ENCODE peak calls at places on chromosomes 6 and 20, in ten cellular contexts. One of them, this sample, is unnamed.

GRCh38 chr20:44409132-44409600 is 53.7 kb downstream of the HNF4A start:
- DNase-seq in CD8-positive, alpha-beta T cell: no peak
- DNase-seq in AG10803: peak
- DNase-seq in left ventricle myocardium inferior: no peak
- DNase-seq in pancreas: no peak
- DNase-seq in neural progenitor cell: no peak
- DNase-seq in HFF-Myc: no peak
- DNase-seq in psoas muscle: no peak
- DNase-seq in GM12864: no peak
- DNase-seq in astrocyte of the spinal cord: peak
- DNase-seq in this sample: peak

GRCh38 chr20:1820137-1821074 is 74.8 kb upstream of the SIRPA start:
- DNase-seq in psoas muscle: no peak
- DNase-seq in HFF-Myc: no peak
- DNase-seq in CD8-positive, alpha-beta T cell: no peak
- DNase-seq in astrocyte of the spinal cord: peak
- DNase-seq in left ventricle myocardium inferior: no peak
- DNase-seq in GM12864: no peak
- DNase-seq in AG10803: peak
- DNase-seq in pancreas: no peak
- DNase-seq in neural progenitor cell: no peak
- DNase-seq in this sample: peak

GRCh38 chr6:41344865-41345264 is 9.5 kb downstream of the NCR2 start:
- DNase-seq in AG10803: no peak
- DNase-seq in psoas muscle: no peak
- DNase-seq in astrocyte of the spinal cord: no peak
- DNase-seq in CD8-positive, alpha-beta T cell: peak
- DNase-seq in GM12864: no peak
- DNase-seq in neural progenitor cell: no peak
- DNase-seq in HFF-Myc: no peak
- DNase-seq in left ventricle myocardium inferior: no peak
- DNase-seq in pancreas: no peak
- DNase-seq in this sample: no peak

GRCh38 chr6:53523511-53524454 is 21.1 kb downstream of the GCLC start:
- DNase-seq in GM12864: no peak
- DNase-seq in CD8-positive, alpha-beta T cell: no peak
- DNase-seq in astrocyte of the spinal cord: no peak
- DNase-seq in neural progenitor cell: no peak
- DNase-seq in pancreas: no peak
- DNase-seq in HFF-Myc: no peak
- DNase-seq in psoas muscle: no peak
- DNase-seq in left ventricle myocardium inferior: no peak
- DNase-seq in AG10803: no peak
- DNase-seq in this sample: no peak

GRCh38 chr20:7193681-7194080 is 426.2 kb downstream of the BMP2 start:
- DNase-seq in HFF-Myc: no peak
- DNase-seq in pancreas: no peak
- DNase-seq in neural progenitor cell: no peak
- DNase-seq in AG10803: no peak
- DNase-seq in psoas muscle: no peak
- DNase-seq in GM12864: no peak
- DNase-seq in CD8-positive, alpha-beta T cell: no peak
- DNase-seq in astrocyte of the spinal cord: peak
- DNase-seq in left ventricle myocardium inferior: no peak
- DNase-seq in this sample: no peak

GRCh38 chr20:61535091-61535490 is 283.0 kb downstream of the CDH4 start:
- DNase-seq in GM12864: no peak
- DNase-seq in neural progenitor cell: no peak
- DNase-seq in left ventricle myocardium inferior: no peak
- DNase-seq in astrocyte of the spinal cord: no peak
- DNase-seq in psoas muscle: no peak
- DNase-seq in pancreas: no peak
- DNase-seq in HFF-Myc: no peak
- DNase-seq in AG10803: no peak
- DNase-seq in CD8-positive, alpha-beta T cell: no peak
- DNase-seq in this sample: no peak

GRCh38 chr6:142087950-142088857 is 44.5 kb upstream of the GJE1 start:
- DNase-seq in pancreas: peak
- DNase-seq in psoas muscle: peak
- DNase-seq in CD8-positive, alpha-beta T cell: no peak
- DNase-seq in astrocyte of the spinal cord: no peak
- DNase-seq in AG10803: no peak
- DNase-seq in left ventricle myocardium inferior: no peak
- DNase-seq in neural progenitor cell: peak
- DNase-seq in HFF-Myc: no peak
- DNase-seq in GM12864: no peak
- DNase-seq in this sample: no peak

GRCh38 chr6:83853178-83853967 is at the start of gene RIPPLY2:
- DNase-seq in left ventricle myocardium inferior: peak
- DNase-seq in CD8-positive, alpha-beta T cell: no peak
- DNase-seq in pancreas: peak
- DNase-seq in psoas muscle: no peak
- DNase-seq in neural progenitor cell: peak
- DNase-seq in HFF-Myc: no peak
- DNase-seq in GM12864: no peak
- DNase-seq in astrocyte of the spinal cord: peak
- DNase-seq in AG10803: peak
- DNase-seq in this sample: peak

GRCh38 chr6:153489479-153489878 is 358.4 kb upstream of the RGS17 start:
- DNase-seq in neural progenitor cell: no peak
- DNase-seq in psoas muscle: no peak
- DNase-seq in GM12864: no peak
- DNase-seq in pancreas: no peak
- DNase-seq in astrocyte of the spinal cord: no peak
- DNase-seq in CD8-positive, alpha-beta T cell: no peak
- DNase-seq in AG10803: no peak
- DNase-seq in HFF-Myc: no peak
- DNase-seq in left ventricle myocardium inferior: no peak
- DNase-seq in this sample: no peak

GRCh38 chr6:153488267-153488666 is 357.2 kb upstream of the RGS17 start:
- DNase-seq in astrocyte of the spinal cord: no peak
- DNase-seq in pancreas: no peak
- DNase-seq in GM12864: no peak
- DNase-seq in left ventricle myocardium inferior: no peak
- DNase-seq in neural progenitor cell: no peak
- DNase-seq in HFF-Myc: no peak
- DNase-seq in psoas muscle: no peak
- DNase-seq in CD8-positive, alpha-beta T cell: no peak
- DNase-seq in AG10803: no peak
- DNase-seq in this sample: no peak

GRCh38 chr6:153485072-153485471 is 354.0 kb upstream of the RGS17 start:
- DNase-seq in GM12864: no peak
- DNase-seq in AG10803: no peak
- DNase-seq in pancreas: no peak
- DNase-seq in HFF-Myc: no peak
- DNase-seq in psoas muscle: no peak
- DNase-seq in CD8-positive, alpha-beta T cell: no peak
- DNase-seq in left ventricle myocardium inferior: no peak
- DNase-seq in neural progenitor cell: no peak
- DNase-seq in astrocyte of the spinal cord: no peak
- DNase-seq in this sample: no peak

DNA sequence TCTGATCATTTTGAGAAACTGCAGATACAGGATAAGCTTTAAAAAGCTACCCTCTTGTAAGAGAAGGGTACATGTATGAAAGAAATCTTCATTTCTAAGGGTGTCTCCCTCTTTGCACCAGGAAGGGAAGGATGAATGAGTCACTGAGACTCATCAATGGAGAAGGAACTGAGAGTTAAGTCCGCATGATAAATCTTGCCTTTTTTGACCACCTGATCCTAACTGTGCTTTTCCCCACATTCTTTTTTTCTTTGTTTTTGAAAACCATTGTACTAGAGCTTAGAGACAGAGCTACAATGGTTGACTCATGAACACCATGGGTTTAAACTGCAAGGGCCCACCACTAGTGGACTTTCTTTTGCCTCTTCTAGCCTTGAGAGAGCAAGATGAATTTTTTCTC is 353.0 kb upstream of the RGS17 start:
- DNase-seq in AG10803: no peak
- DNase-seq in psoas muscle: no peak
- DNase-seq in pancreas: no peak
- DNase-seq in GM12864: no peak
- DNase-seq in astrocyte of the spinal cord: no peak
- DNase-seq in neural progenitor cell: peak
- DNase-seq in CD8-positive, alpha-beta T cell: no peak
- DNase-seq in left ventricle myocardium inferior: no peak
- DNase-seq in HFF-Myc: no peak
- DNase-seq in this sample: no peak
- TF ChIP-seq CTCF in AG10803: no peak
- TF ChIP-seq CTCF in psoas muscle: no peak
- TF ChIP-seq CTCF in pancreas: no peak
- TF ChIP-seq CTCF in GM12864: no peak
- TF ChIP-seq CTCF in astrocyte of the spinal cord: no peak
- TF ChIP-seq CTCF in neural progenitor cell: no peak
- TF ChIP-seq CTCF in CD8-positive, alpha-beta T cell: no peak
- TF ChIP-seq CTCF in left ventricle myocardium inferior: no peak
- TF ChIP-seq CTCF in HFF-Myc: no peak
- TF ChIP-seq CTCF in this sample: no peak

GRCh38 chr6:4870821-4871494 is 94.8 kb downstream of the CDYL start:
- DNase-seq in neural progenitor cell: no peak
- DNase-seq in GM12864: no peak
- DNase-seq in pancreas: no peak
- DNase-seq in left ventricle myocardium inferior: no peak
- DNase-seq in CD8-positive, alpha-beta T cell: no peak
- DNase-seq in HFF-Myc: peak
- DNase-seq in AG10803: peak
- DNase-seq in astrocyte of the spinal cord: peak
- DNase-seq in psoas muscle: no peak
- DNase-seq in this sample: peak

GRCh38 chr6:4873928-4874327 is 97.7 kb downstream of the CDYL start:
- DNase-seq in left ventricle myocardium inferior: no peak
- DNase-seq in GM12864: no peak
- DNase-seq in CD8-positive, alpha-beta T cell: no peak
- DNase-seq in psoas muscle: no peak
- DNase-seq in pancreas: no peak
- DNase-seq in HFF-Myc: no peak
- DNase-seq in neural progenitor cell: no peak
- DNase-seq in astrocyte of the spinal cord: no peak
- DNase-seq in AG10803: no peak
- DNase-seq in this sample: no peak

GRCh38 chr6:4872841-4873240 is 96.6 kb downstream of the CDYL start:
- DNase-seq in left ventricle myocardium inferior: no peak
- DNase-seq in GM12864: no peak
- DNase-seq in CD8-positive, alpha-beta T cell: no peak
- DNase-seq in pancreas: no peak
- DNase-seq in psoas muscle: no peak
- DNase-seq in neural progenitor cell: no peak
- DNase-seq in astrocyte of the spinal cord: peak
- DNase-seq in AG10803: no peak
- DNase-seq in HFF-Myc: no peak
- DNase-seq in this sample: no peak

DNA sequence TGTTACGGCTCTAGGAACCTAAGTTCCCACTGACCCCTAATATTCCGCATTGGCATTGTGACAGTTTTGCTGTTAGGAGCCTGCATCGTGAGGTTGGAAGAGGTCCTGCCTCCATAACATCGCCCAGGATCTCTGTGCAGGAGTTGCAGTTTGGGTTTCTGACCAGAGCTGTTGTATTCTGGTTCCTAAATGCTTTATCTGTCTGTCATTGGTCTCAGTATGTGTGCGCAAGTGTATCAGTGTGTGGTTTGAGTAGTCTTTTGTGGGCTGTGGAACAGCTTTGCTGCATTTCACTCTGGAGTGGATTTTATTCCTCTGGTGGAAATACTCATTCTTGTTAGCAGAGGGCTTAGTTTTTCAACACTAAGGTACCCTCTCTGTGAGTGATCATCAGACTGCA is 95.6 kb downstream of the CDYL start:
- DNase-seq in psoas muscle: no peak
- DNase-seq in neural progenitor cell: no peak
- DNase-seq in CD8-positive, alpha-beta T cell: no peak
- DNase-seq in AG10803: no peak
- DNase-seq in GM12864: no peak
- DNase-seq in HFF-Myc: no peak
- DNase-seq in pancreas: no peak
- DNase-seq in left ventricle myocardium inferior: no peak
- DNase-seq in astrocyte of the spinal cord: no peak
- DNase-seq in this sample: no peak
- H3K4me3 ChIP-seq in psoas muscle: no peak
- H3K4me3 ChIP-seq in neural progenitor cell: no peak
- H3K4me3 ChIP-seq in CD8-positive, alpha-beta T cell: no peak
- H3K4me3 ChIP-seq in AG10803: no peak
- H3K4me3 ChIP-seq in GM12864: no peak
- H3K4me3 ChIP-seq in HFF-Myc: no peak
- H3K4me3 ChIP-seq in pancreas: no peak
- H3K4me3 ChIP-seq in left ventricle myocardium inferior: no peak
- H3K4me3 ChIP-seq in astrocyte of the spinal cord: no peak
- H3K4me3 ChIP-seq in this sample: no peak

DNA sequence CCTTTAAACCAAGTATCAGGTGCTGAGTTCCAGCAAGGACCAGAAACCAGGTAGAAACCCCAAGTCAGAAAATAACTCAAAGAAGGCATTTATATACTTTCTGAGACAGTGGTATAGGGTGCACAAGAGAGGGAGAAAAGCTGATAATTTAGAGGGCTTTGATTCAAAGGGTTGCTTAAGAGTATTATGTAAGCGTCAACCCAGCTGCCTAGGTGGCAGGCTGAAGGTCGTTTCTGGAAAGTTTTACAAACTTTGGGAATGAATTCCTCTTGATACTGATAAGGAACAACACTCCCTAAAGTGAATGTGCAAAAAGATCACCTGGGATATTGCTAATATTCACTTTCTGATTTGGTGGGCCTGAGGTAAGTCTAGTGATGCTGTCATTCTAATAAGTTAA is 800.7 kb downstream of the MAFB start:
- DNase-seq in neural progenitor cell: no peak
- DNase-seq in psoas muscle: no peak
- DNase-seq in GM12864: no peak
- DNase-seq in left ventricle myocardium inferior: no peak
- DNase-seq in AG10803: no peak
- DNase-seq in HFF-Myc: no peak
- DNase-seq in astrocyte of the spinal cord: no peak
- DNase-seq in pancreas: no peak
- DNase-seq in CD8-positive, alpha-beta T cell: no peak
- DNase-seq in this sample: no peak
- TF ChIP-seq CTCF in neural progenitor cell: no peak
- TF ChIP-seq CTCF in psoas muscle: no peak
- TF ChIP-seq CTCF in GM12864: no peak
- TF ChIP-seq CTCF in left ventricle myocardium inferior: no peak
- TF ChIP-seq CTCF in AG10803: no peak
- TF ChIP-seq CTCF in HFF-Myc: no peak
- TF ChIP-seq CTCF in astrocyte of the spinal cord: no peak
- TF ChIP-seq CTCF in pancreas: no peak
- TF ChIP-seq CTCF in CD8-positive, alpha-beta T cell: no peak
- TF ChIP-seq CTCF in this sample: no peak

DNA sequence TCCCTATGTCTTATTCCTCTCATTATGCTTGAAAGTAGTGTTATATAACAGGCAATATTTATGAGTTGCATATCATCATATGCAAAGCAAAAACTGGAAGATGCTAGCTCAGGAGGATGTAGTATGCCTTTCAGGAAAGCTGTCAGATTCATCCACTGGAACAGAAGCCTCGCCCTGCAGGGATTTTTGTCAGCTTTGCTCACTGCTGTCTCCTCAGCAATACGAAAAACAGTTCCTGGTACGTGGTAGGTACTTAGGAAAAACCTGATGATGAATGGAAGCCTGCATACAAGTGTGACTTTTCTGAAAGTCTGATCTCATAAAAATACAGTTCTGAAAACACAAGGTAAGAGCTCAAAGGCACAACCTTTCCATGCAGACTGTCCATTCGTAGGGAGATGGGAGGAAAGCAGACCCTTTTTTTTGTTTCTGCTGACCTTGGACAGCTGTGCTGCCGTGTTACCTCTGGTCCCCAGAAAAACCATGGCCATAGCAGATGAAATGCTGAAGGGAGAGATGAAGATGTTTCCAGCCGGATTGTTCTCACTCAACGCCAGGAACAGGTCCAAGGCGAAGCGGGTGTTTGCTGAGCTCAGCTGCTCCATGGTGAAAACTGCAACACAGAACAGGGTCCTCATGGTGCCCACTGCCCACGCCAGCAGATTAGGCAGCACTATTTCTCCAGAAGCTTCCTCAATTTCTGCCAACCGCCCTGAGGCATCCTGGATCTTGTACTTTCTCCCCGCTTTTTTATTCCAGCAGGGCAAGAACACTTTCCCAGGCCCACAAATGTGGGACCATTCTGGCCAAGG is 1.5 kb downstream of the SERPINB1 start:
- DNase-seq in pancreas: no peak
- DNase-seq in CD8-positive, alpha-beta T cell: no peak
- DNase-seq in psoas muscle: no peak
- DNase-seq in HFF-Myc: no peak
- DNase-seq in astrocyte of the spinal cord: no peak
- DNase-seq in AG10803: no peak
- DNase-seq in neural progenitor cell: no peak
- DNase-seq in GM12864: no peak
- DNase-seq in left ventricle myocardium inferior: no peak
- DNase-seq in this sample: no peak
- H3K4me3 ChIP-seq in pancreas: peak
- H3K4me3 ChIP-seq in CD8-positive, alpha-beta T cell: peak
- H3K4me3 ChIP-seq in psoas muscle: peak
- H3K4me3 ChIP-seq in HFF-Myc: peak
- H3K4me3 ChIP-seq in astrocyte of the spinal cord: no peak
- H3K4me3 ChIP-seq in AG10803: peak
- H3K4me3 ChIP-seq in neural progenitor cell: peak
- H3K4me3 ChIP-seq in GM12864: no peak
- H3K4me3 ChIP-seq in left ventricle myocardium inferior: peak
- H3K4me3 ChIP-seq in this sample: peak

This sample was measured in fibroblast of pulmonary artery.